ENCODE peak calls at places on chromosomes 16 and 17, in nine cellular contexts. A is AG04450, B is heart right ventricle, D is stomach, I is heart left ventricle, R is astrocyte of the spinal cord, W is thyroid gland, H is A549, N is neuronal stem cell. M is an unnamed sample.

GRCh38 chr16:71645450-71645849 is 19.5 kb downstream of the MARVELD3 start:
- DNase-seq in A (no peak), B (no peak), D (no peak), I (no peak), R (peak), W (no peak), H (peak), N (no peak), M (no peak)

GRCh38 chr17:77212081-77212832 is 71.5 kb downstream of the SEC14L1 start:
- DNase-seq in A (no peak), B (no peak), D (no peak), I (no peak), R (no peak), W (peak), H (no peak), N (no peak), M (no peak)

GRCh38 chr17:76793775-76794174 is 55.9 kb downstream of the MFSD11 start:
- DNase-seq in A (no peak), B (no peak), D (no peak), I (no peak), R (peak), W (no peak), H (peak), N (no peak), M (peak)

GRCh38 chr16:1212616-1213194 is 12.4 kb downstream of the TPSG1 start:
- DNase-seq in A (no peak), B (no peak), D (no peak), I (no peak), R (no peak), W (no peak), H (no peak), N (no peak), M (no peak)

GRCh38 chr17:27318633-27319032 is 24.7 kb downstream of the WSB1 start:
- DNase-seq in A (no peak), B (no peak), D (no peak), I (no peak), R (no peak), W (no peak), H (no peak), N (no peak), M (no peak)

GRCh38 chr17:1460233-1460632 is 4.2 kb upstream of the CRK start:
- DNase-seq in A (no peak), B (peak), D (peak), I (peak), R (no peak), W (peak), H (no peak), N (no peak), M (no peak)

GRCh38 chr16:29230671-29231091 is 175.8 kb downstream of the NPIPB11 start:
- DNase-seq in A (peak), B (no peak), D (no peak), I (no peak), R (peak), W (no peak), H (no peak), N (no peak), M (no peak)

GRCh38 chr16:84617068-84617630 is 729 bp downstream of the COTL1 start:
- DNase-seq in A (no peak), B (no peak), D (peak), I (peak), R (peak), W (peak), H (no peak), N (no peak), M (no peak)

GRCh38 chr17:81452551-81452950 is 57.3 kb downstream of the BAHCC1 start:
- DNase-seq in A (no peak), B (no peak), D (no peak), I (no peak), R (no peak), W (no peak), H (no peak), N (no peak), M (no peak)

GRCh38 chr16:12158428-12158827 is 181.9 kb downstream of the SNX29 start:
- DNase-seq in A (no peak), B (no peak), D (no peak), I (no peak), R (peak), W (no peak), H (no peak), N (no peak), M (peak)

GRCh38 chr17:596287-596686 is 118.4 kb downstream of the VPS53 start:
- DNase-seq in A (no peak), B (no peak), D (no peak), I (no peak), R (no peak), W (peak), H (peak), N (no peak), M (peak)

GRCh38 chr17:21039839-21040575 is 2.8 kb downstream of the USP22 start:
- DNase-seq in A (no peak), B (no peak), D (no peak), I (no peak), R (peak), W (no peak), H (peak), N (no peak), M (no peak)

GRCh38 chr17:52653014-52653413 is 494.5 kb upstream of the CA10 start:
- DNase-seq in A (no peak), B (no peak), D (no peak), I (no peak), R (no peak), W (no peak), H (no peak), N (no peak), M (no peak)

GRCh38 chr17:73394523-73395450 is 83.0 kb upstream of the CDC42EP4 start:
- DNase-seq in A (no peak), B (no peak), D (no peak), I (no peak), R (no peak), W (no peak), H (no peak), N (no peak), M (no peak)

GRCh38 chr16:81164481-81164880 is 68.3 kb upstream of the GCSH start:
- DNase-seq in A (no peak), B (no peak), D (no peak), I (no peak), R (no peak), W (no peak), H (no peak), N (no peak), M (no peak)

GRCh38 chr16:66440970-66441369 is 13.9 kb downstream of the BEAN1 start:
- DNase-seq in A (no peak), B (no peak), D (no peak), I (no peak), R (no peak), W (no peak), H (no peak), N (no peak), M (no peak)

GRCh38 chr16:11742041-11742535 is 569 bp downstream of the TXNDC11 start:
- DNase-seq in A (no peak), B (peak), D (peak), I (peak), R (peak), W (peak), H (peak), N (peak), M (no peak)

GRCh38 chr17:17976931-17977570 is 4.4 kb downstream of the DRC3 start:
- DNase-seq in A (no peak), B (no peak), D (no peak), I (no peak), R (no peak), W (no peak), H (no peak), N (no peak), M (no peak)

GRCh38 chr17:82655038-82655479 is 6.8 kb upstream of the WDR45B start:
- DNase-seq in A (no peak), B (no peak), D (peak), I (no peak), R (no peak), W (no peak), H (peak), N (no peak), M (no peak)

GRCh38 chr17:65489413-65490170 is 71.9 kb downstream of the AXIN2 start:
- DNase-seq in A (no peak), B (no peak), D (no peak), I (no peak), R (no peak), W (no peak), H (no peak), N (no peak), M (no peak)

GRCh38 chr17:21513012-21513570 is 136.9 kb downstream of the KCNJ12 start:
- DNase-seq in A (peak), B (peak), D (peak), I (peak), R (peak), W (peak), H (peak), N (peak), M (peak)

GRCh38 chr17:65074778-65075250 is 18.3 kb upstream of the GNA13 start:
- DNase-seq in A (peak), B (peak), D (no peak), I (peak), R (no peak), W (peak), H (peak), N (no peak), M (peak)

GRCh38 chr16:10762336-10762995 is 18.8 kb downstream of the NUBP1 start:
- DNase-seq in A (no peak), B (no peak), D (no peak), I (no peak), R (no peak), W (no peak), H (no peak), N (no peak), M (no peak)

GRCh38 chr17:78899361-78900260 is 3.4 kb downstream of the CEP295NL start:
- DNase-seq in A (no peak), B (peak), D (no peak), I (peak), R (no peak), W (peak), H (no peak), N (no peak), M (no peak)

GRCh38 chr17:71753070-71753469 is 367.8 kb upstream of the SOX9 start:
- DNase-seq in A (no peak), B (no peak), D (no peak), I (no peak), R (peak), W (no peak), H (no peak), N (no peak), M (no peak)

GRCh38 chr17:47315451-47316266 is 8.1 kb upstream of the EFCAB13 start:
- DNase-seq in A (peak), B (peak), D (no peak), I (peak), R (peak), W (peak), H (peak), N (peak), M (no peak)

GRCh38 chr17:63945851-63946439 is 13.8 kb upstream of the CD79B start:
- DNase-seq in A (no peak), B (no peak), D (no peak), I (no peak), R (no peak), W (peak), H (no peak), N (no peak), M (no peak)

GRCh38 chr17:72822358-72823023 is 270.0 kb downstream of the SLC39A11 start:
- DNase-seq in A (no peak), B (no peak), D (no peak), I (no peak), R (no peak), W (no peak), H (no peak), N (no peak), M (no peak)

GRCh38 chr17:44132275-44132821 is 8.9 kb upstream of the HDAC5 start:
- DNase-seq in A (no peak), B (no peak), D (no peak), I (no peak), R (no peak), W (no peak), H (no peak), N (no peak), M (no peak)

GRCh38 chr17:28131592-28131991 is 89.1 kb downstream of the NLK start:
- DNase-seq in A (no peak), B (no peak), D (no peak), I (no peak), R (peak), W (no peak), H (no peak), N (no peak), M (no peak)

DNA sequence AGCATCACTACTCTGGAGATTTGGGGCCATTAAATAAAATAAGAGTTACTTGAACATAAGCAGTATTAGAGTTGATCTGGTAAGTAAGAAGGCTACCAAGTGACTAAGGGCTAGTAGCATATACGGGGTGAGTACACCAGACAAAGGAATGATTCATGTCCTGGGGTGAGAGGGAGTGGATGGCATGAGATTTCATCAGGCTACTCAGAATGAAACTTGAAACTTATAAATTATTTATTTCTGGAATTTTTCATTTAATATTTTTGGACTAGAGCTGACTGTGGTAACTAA is 2.3 kb downstream of the SLFN5 start:
- DNase-seq in A (peak), B (no peak), D (no peak), I (no peak), R (peak), W (no peak), H (peak), N (no peak), M (peak)
- H3K4me3 ChIP-seq in A (peak), B (peak), D (no peak), I (peak), R (peak), W (no peak), H (peak), N (no peak), M (peak)

DNA sequence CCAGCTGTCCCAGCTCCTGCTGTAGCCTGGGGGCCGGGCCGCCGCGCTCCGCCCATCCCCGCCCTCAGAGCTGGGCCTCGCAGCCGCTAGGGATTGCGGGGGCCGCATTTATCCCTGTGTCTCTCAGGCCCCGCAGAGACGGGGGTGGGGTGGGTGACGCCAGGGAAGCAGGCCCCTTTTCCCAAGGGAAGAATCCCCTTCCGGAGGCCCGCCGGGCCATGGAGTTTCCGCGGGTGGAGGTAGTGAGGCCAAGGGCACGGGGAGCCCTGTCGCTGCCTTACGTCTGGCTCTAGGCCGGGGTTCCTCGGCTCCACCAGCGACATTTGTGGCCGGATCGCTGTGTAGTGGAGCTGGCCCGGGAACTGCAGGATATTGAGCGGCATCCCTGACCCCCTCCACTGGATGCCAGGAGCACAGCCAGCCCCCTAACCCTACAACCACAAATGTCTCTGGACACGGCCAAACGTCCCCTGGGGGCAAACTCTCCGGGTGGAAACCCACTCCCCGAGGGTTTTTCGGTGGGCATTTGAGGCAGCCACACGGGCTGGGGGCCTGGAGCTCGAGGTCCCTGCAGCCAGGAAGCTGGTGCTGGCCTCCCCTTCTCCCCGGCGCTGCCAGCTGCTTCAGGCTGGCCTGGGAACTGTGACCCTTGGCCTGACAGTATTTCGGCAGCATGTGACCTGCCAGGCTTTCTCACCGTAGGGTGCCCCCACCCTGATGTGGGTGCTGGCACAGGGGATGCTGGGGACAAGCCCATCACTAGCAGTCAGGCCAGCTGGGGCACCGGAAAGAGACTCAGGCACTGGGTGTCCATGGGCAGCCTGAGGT is 12.0 kb upstream of the CD300A start:
- DNase-seq in A (peak), B (peak), D (no peak), I (peak), R (no peak), W (peak), H (no peak), N (peak), M (peak)
- H3K4me3 ChIP-seq in A (peak), B (peak), D (peak), I (peak), R (peak), W (peak), H (peak), N (peak), M (peak)

GRCh38 chr17:9291912-9292562 is 270.7 kb downstream of the NTN1 start:
- DNase-seq in A (peak), B (peak), D (peak), I (peak), R (peak), W (peak), H (peak), N (no peak), M (peak)
- H3K4me3 ChIP-seq in A (no peak), B (no peak), D (no peak), I (no peak), R (no peak), W (no peak), H (no peak), N (no peak), M (no peak)

GRCh38 chr16:3654249-3654991 is at the start of gene DNASE1:
- DNase-seq in A (no peak), B (peak), D (peak), I (peak), R (peak), W (peak), H (peak), N (peak), M (peak)

GRCh38 chr16:3656491-3657468 is 2.3 kb downstream of the DNASE1 start:
- DNase-seq in A (no peak), B (no peak), D (no peak), I (no peak), R (no peak), W (no peak), H (no peak), N (no peak), M (no peak)

GRCh38 chr16:3652373-3653037 is 2.0 kb upstream of the DNASE1 start:
- DNase-seq in A (no peak), B (no peak), D (peak), I (no peak), R (no peak), W (no peak), H (no peak), N (no peak), M (no peak)

GRCh38 chr16:3655791-3656490 is 1.4 kb downstream of the DNASE1 start:
- DNase-seq in A (no peak), B (no peak), D (no peak), I (no peak), R (no peak), W (no peak), H (no peak), N (no peak), M (no peak)

GRCh38 chr16:3655030-3655790 is 719 bp downstream of the DNASE1 start:
- DNase-seq in A (no peak), B (no peak), D (no peak), I (no peak), R (no peak), W (no peak), H (no peak), N (no peak), M (no peak)
- H3K4me3 ChIP-seq in A (no peak), B (no peak), D (no peak), I (no peak), R (no peak), W (no peak), H (no peak), N (no peak), M (no peak)